ENCODE peak calls at places on chromosome 11, in four cellular contexts. One of them, this sample, is unnamed.

GRCh38 chr11:47216141-47216798 is 1.5 kb downstream of the DDB2 start:
- DNase-seq in HCT116: peak
- DNase-seq in K562: no peak
- DNase-seq in HepG2: peak
- DNase-seq in this sample: peak

GRCh38 chr11:71341173-71341572 is 88.8 kb upstream of the SHANK2 start:
- DNase-seq in HCT116: no peak
- DNase-seq in K562: no peak
- DNase-seq in HepG2: no peak
- DNase-seq in this sample: no peak

GRCh38 chr11:114159802-114160588 is 100.5 kb downstream of the ZBTB16 start:
- DNase-seq in HCT116: peak
- DNase-seq in K562: peak
- DNase-seq in HepG2: peak
- DNase-seq in this sample: peak

GRCh38 chr11:113645593-113646349 is 60.3 kb downstream of the TMPRSS5 start:
- DNase-seq in HCT116: no peak
- DNase-seq in K562: no peak
- DNase-seq in HepG2: no peak
- DNase-seq in this sample: no peak

GRCh38 chr11:120230433-120231071 is 9.4 kb upstream of the POU2F3 start:
- DNase-seq in HCT116: no peak
- DNase-seq in K562: no peak
- DNase-seq in HepG2: no peak
- DNase-seq in this sample: no peak

GRCh38 chr11:46381046-46381835 is at the start of gene MDK:
- DNase-seq in HCT116: no peak
- DNase-seq in K562: peak
- DNase-seq in HepG2: peak
- DNase-seq in this sample: peak

GRCh38 chr11:128940156-128940555 is 2.5 kb downstream of the TP53AIP1 start:
- DNase-seq in HCT116: no peak
- DNase-seq in K562: no peak
- DNase-seq in HepG2: no peak
- DNase-seq in this sample: no peak

GRCh38 chr11:86058360-86058759 is 10.5 kb downstream of the PICALM start:
- DNase-seq in HCT116: no peak
- DNase-seq in K562: no peak
- DNase-seq in HepG2: no peak
- DNase-seq in this sample: no peak

GRCh38 chr11:133815636-133816035 is 29.7 kb downstream of the SPATA19 start:
- DNase-seq in HCT116: no peak
- DNase-seq in K562: no peak
- DNase-seq in HepG2: no peak
- DNase-seq in this sample: no peak

GRCh38 chr11:81033779-81034550 is 1593.1 kb upstream of the TENM4 start:
- DNase-seq in HCT116: no peak
- DNase-seq in K562: no peak
- DNase-seq in HepG2: no peak
- DNase-seq in this sample: no peak

GRCh38 chr11:1057806-1058205 is 16.9 kb upstream of the MUC2 start:
- DNase-seq in HCT116: no peak
- DNase-seq in K562: no peak
- DNase-seq in HepG2: no peak
- DNase-seq in this sample: no peak

GRCh38 chr11:126718319-126718718 is 282.3 kb downstream of the KIRREL3 start:
- DNase-seq in HCT116: no peak
- DNase-seq in K562: no peak
- DNase-seq in HepG2: no peak
- DNase-seq in this sample: no peak

GRCh38 chr11:123742778-123743177 is 1.3 kb upstream of the ZNF202 start:
- DNase-seq in HCT116: no peak
- DNase-seq in K562: no peak
- DNase-seq in HepG2: no peak
- DNase-seq in this sample: no peak

GRCh38 chr11:40384991-40385390 is 1074.5 kb downstream of the LRRC4C start:
- DNase-seq in HCT116: no peak
- DNase-seq in K562: no peak
- DNase-seq in HepG2: no peak
- DNase-seq in this sample: no peak

GRCh38 chr11:128745296-128746183 is 51.7 kb downstream of the FLI1 start:
- DNase-seq in HCT116: no peak
- DNase-seq in K562: no peak
- DNase-seq in HepG2: no peak
- DNase-seq in this sample: no peak

GRCh38 chr11:125287467-125288232 is 123.1 kb downstream of the PKNOX2 start:
- DNase-seq in HCT116: no peak
- DNase-seq in K562: no peak
- DNase-seq in HepG2: no peak
- DNase-seq in this sample: peak

GRCh38 chr11:84583106-84583505 is 1044.0 kb downstream of the DLG2 start:
- DNase-seq in HCT116: no peak
- DNase-seq in K562: no peak
- DNase-seq in HepG2: no peak
- DNase-seq in this sample: no peak

GRCh38 chr11:29527391-29527936 is 489.4 kb downstream of the KCNA4 start:
- DNase-seq in HCT116: peak
- DNase-seq in K562: no peak
- DNase-seq in HepG2: peak
- DNase-seq in this sample: no peak

GRCh38 chr11:7612661-7613393 is 60.5 kb downstream of the CYB5R2 start:
- DNase-seq in HCT116: no peak
- DNase-seq in K562: no peak
- DNase-seq in HepG2: peak
- DNase-seq in this sample: no peak

GRCh38 chr11:129066229-129066628 is 123.6 kb upstream of the TP53AIP1 start:
- DNase-seq in HCT116: no peak
- DNase-seq in K562: no peak
- DNase-seq in HepG2: no peak
- DNase-seq in this sample: no peak

GRCh38 chr11:45142241-45142885 is 4.1 kb upstream of the PRDM11 start:
- DNase-seq in HCT116: no peak
- DNase-seq in K562: no peak
- DNase-seq in HepG2: no peak
- DNase-seq in this sample: no peak

GRCh38 chr11:2363130-2363529 is 14.0 kb upstream of the CD81 start:
- DNase-seq in HCT116: no peak
- DNase-seq in K562: no peak
- DNase-seq in HepG2: no peak
- DNase-seq in this sample: no peak

GRCh38 chr11:116786360-116786759 is 1.5 kb downstream of the ZPR1 start:
- DNase-seq in HCT116: no peak
- DNase-seq in K562: no peak
- DNase-seq in HepG2: no peak
- DNase-seq in this sample: no peak

GRCh38 chr11:46278387-46279173 is 1.1 kb downstream of the CREB3L1 start:
- DNase-seq in HCT116: no peak
- DNase-seq in K562: peak
- DNase-seq in HepG2: no peak
- DNase-seq in this sample: peak

GRCh38 chr11:94831529-94831928 is 63.4 kb downstream of the AMOTL1 start:
- DNase-seq in HCT116: no peak
- DNase-seq in K562: no peak
- DNase-seq in HepG2: no peak
- DNase-seq in this sample: no peak

GRCh38 chr11:68946416-68947090 is 34.2 kb downstream of the MRGPRD start:
- DNase-seq in HCT116: no peak
- DNase-seq in K562: no peak
- DNase-seq in HepG2: no peak
- DNase-seq in this sample: peak

GRCh38 chr11:58524232-58525036 is 16.5 kb upstream of the OR5B21 start:
- DNase-seq in HCT116: peak
- DNase-seq in K562: peak
- DNase-seq in HepG2: peak
- DNase-seq in this sample: peak

GRCh38 chr11:128719556-128719824 is 25.6 kb downstream of the FLI1 start:
- DNase-seq in HCT116: no peak
- DNase-seq in K562: no peak
- DNase-seq in HepG2: no peak
- DNase-seq in this sample: no peak

GRCh38 chr11:95849087-95849825 is 59.0 kb downstream of the CEP57 start:
- DNase-seq in HCT116: peak
- DNase-seq in K562: peak
- DNase-seq in HepG2: peak
- DNase-seq in this sample: peak

GRCh38 chr11:36400768-36401455 is 104.8 kb downstream of the PRR5L start:
- DNase-seq in HCT116: no peak
- DNase-seq in K562: no peak
- DNase-seq in HepG2: no peak
- DNase-seq in this sample: no peak

GRCh38 chr11:134024420-134025085 is 44.3 kb upstream of the JAM3 start:
- DNase-seq in HCT116: no peak
- DNase-seq in K562: no peak
- DNase-seq in HepG2: no peak
- DNase-seq in this sample: no peak

GRCh38 chr11:31870609-31871309 is 59.6 kb upstream of the PAX6 start:
- DNase-seq in HCT116: peak
- DNase-seq in K562: peak
- DNase-seq in HepG2: peak
- DNase-seq in this sample: peak

GRCh38 chr11:65210361-65210731 is 28.6 kb downstream of the CAPN1 start:
- DNase-seq in HCT116: no peak
- DNase-seq in K562: no peak
- DNase-seq in HepG2: no peak
- DNase-seq in this sample: no peak

GRCh38 chr11:12483604-12484003 is 106.2 kb downstream of the PARVA start:
- DNase-seq in HCT116: no peak
- DNase-seq in K562: no peak
- DNase-seq in HepG2: no peak
- DNase-seq in this sample: no peak

GRCh38 chr11:87180743-87181142 is 143.0 kb downstream of the TMEM135 start:
- DNase-seq in HCT116: no peak
- DNase-seq in K562: no peak
- DNase-seq in HepG2: no peak
- DNase-seq in this sample: no peak

GRCh38 chr11:133678211-133678610 is 145.9 kb upstream of the OPCML start:
- DNase-seq in HCT116: no peak
- DNase-seq in K562: no peak
- DNase-seq in HepG2: no peak
- DNase-seq in this sample: no peak

GRCh38 chr11:122601131-122602125 is 54.1 kb upstream of the UBASH3B start:
- DNase-seq in HCT116: no peak
- DNase-seq in K562: no peak
- DNase-seq in HepG2: peak
- DNase-seq in this sample: no peak

DNA sequence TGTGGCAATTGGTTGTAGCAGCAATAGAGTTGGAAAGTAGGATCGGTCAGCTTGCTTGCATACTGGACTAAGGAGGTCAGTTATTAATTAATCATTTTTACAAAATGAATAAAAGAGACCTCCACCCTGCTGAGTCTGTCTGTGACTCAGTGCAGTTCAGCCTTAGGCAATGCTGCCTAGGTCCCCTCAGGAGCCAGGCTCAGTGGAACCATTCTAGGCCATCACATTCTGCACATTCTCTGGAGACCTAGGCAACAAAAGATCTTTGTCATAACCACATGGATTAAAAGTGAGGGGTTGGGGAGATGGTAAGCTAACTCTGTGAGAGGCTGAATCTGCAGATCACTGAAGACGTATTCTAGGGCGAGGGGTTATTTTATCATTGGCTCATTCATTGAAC is 178.7 kb upstream of the CADM1 start:
- DNase-seq in HCT116: no peak
- DNase-seq in K562: no peak
- DNase-seq in HepG2: no peak
- DNase-seq in this sample: no peak
- TF ChIP-seq ELF1 in HCT116: no peak
- TF ChIP-seq ELF1 in K562: no peak
- TF ChIP-seq ELF1 in HepG2: no peak
- TF ChIP-seq ELF1 in this sample: no peak

GRCh38 chr11:93063101-93063500 is 93.7 kb downstream of the MTNR1B start:
- DNase-seq in HCT116: no peak
- DNase-seq in K562: no peak
- DNase-seq in HepG2: no peak
- DNase-seq in this sample: no peak
- TF ChIP-seq ELF1 in HCT116: no peak
- TF ChIP-seq ELF1 in K562: no peak
- TF ChIP-seq ELF1 in HepG2: no peak
- TF ChIP-seq ELF1 in this sample: no peak

GRCh38 chr11:77127969-77128691 is at the start of gene MYO7A:
- DNase-seq in HCT116: no peak
- DNase-seq in K562: peak
- DNase-seq in HepG2: peak
- DNase-seq in this sample: peak
- TF ChIP-seq ELF1 in HCT116: no peak
- TF ChIP-seq ELF1 in K562: no peak
- TF ChIP-seq ELF1 in HepG2: no peak
- TF ChIP-seq ELF1 in this sample: no peak

GRCh38 chr11:63020671-63021255 is 5.1 kb upstream of the SLC22A8 start:
- DNase-seq in HCT116: peak
- DNase-seq in K562: peak
- DNase-seq in HepG2: no peak
- DNase-seq in this sample: peak
- TF ChIP-seq ELF1 in HCT116: no peak
- TF ChIP-seq ELF1 in K562: no peak
- TF ChIP-seq ELF1 in HepG2: no peak
- TF ChIP-seq ELF1 in this sample: no peak

GRCh38 chr11:34644669-34645406 is 23.9 kb downstream of the EHF start:
- DNase-seq in HCT116: no peak
- DNase-seq in K562: no peak
- DNase-seq in HepG2: no peak
- DNase-seq in this sample: no peak

GRCh38 chr11:34641456-34641855 is 20.6 kb downstream of the EHF start:
- DNase-seq in HCT116: no peak
- DNase-seq in K562: no peak
- DNase-seq in HepG2: no peak
- DNase-seq in this sample: no peak

GRCh38 chr11:34641981-34642380 is 21.1 kb downstream of the EHF start:
- DNase-seq in HCT116: no peak
- DNase-seq in K562: no peak
- DNase-seq in HepG2: no peak
- DNase-seq in this sample: peak

GRCh38 chr11:34646431-34646830 is 25.5 kb downstream of the EHF start:
- DNase-seq in HCT116: no peak
- DNase-seq in K562: no peak
- DNase-seq in HepG2: no peak
- DNase-seq in this sample: no peak

GRCh38 chr11:34643846-34644245 is 23.0 kb downstream of the EHF start:
- DNase-seq in HCT116: no peak
- DNase-seq in K562: no peak
- DNase-seq in HepG2: no peak
- DNase-seq in this sample: no peak
- TF ChIP-seq ELF1 in HCT116: no peak
- TF ChIP-seq ELF1 in K562: no peak
- TF ChIP-seq ELF1 in HepG2: no peak
- TF ChIP-seq ELF1 in this sample: no peak